ENCODE peak calls at places on chromosome 1, in nine cellular contexts. R is GM23248; Q is stimulated activated CD8-positive, alpha-beta memory T cell treated with anti-CD3 and anti-CD28 coated beads, Interleukin-12 subunit alpha, Interleukin-12 subunit beta, amount 100 ng/mL, for 1 hour; C is GM04504; A is CD4-positive, CD25-positive, alpha-beta regulatory T cell; P is MM.1S; T is CD8-positive, alpha-beta T cell; O is iPS DF 19.7; H is HCEC 1CT. X is an unnamed sample.

GRCh38 chr1:203368624-203369451 is 17.9 kb upstream of the FMOD start:
- DNase-seq in Q (no peak), O (no peak), P (peak), R (peak), H (peak), A (no peak), T (no peak), C (peak), X (no peak)

GRCh38 chr1:89451011-89451410 is 73.6 kb upstream of the LRRC8B start:
- DNase-seq in R (peak), T (no peak), H (peak), Q (no peak), P (peak), A (no peak), C (no peak), O (no peak), X (no peak)

GRCh38 chr1:178126790-178127189 is 32.9 kb downstream of the RASAL2 start:
- DNase-seq in Q (no peak), R (peak), T (no peak), O (no peak), P (no peak), H (peak), C (peak), A (no peak), X (no peak)

GRCh38 chr1:29793653-29794348 is 557.5 kb downstream of the PTPRU start:
- DNase-seq in A (no peak), T (no peak), P (no peak), Q (no peak), O (no peak), R (no peak), H (no peak), C (no peak), X (no peak)

GRCh38 chr1:225461533-225462428 is 33.9 kb upstream of the LBR start:
- DNase-seq in T (no peak), Q (no peak), O (no peak), P (no peak), H (no peak), C (no peak), R (peak), A (no peak), X (no peak)

GRCh38 chr1:55813619-55814018 is 598.5 kb upstream of the USP24 start:
- DNase-seq in T (no peak), Q (no peak), O (no peak), A (no peak), H (peak), R (peak), P (no peak), C (peak), X (no peak)

GRCh38 chr1:109089242-109090015 is 1.1 kb upstream of the TMEM167B start:
- DNase-seq in Q (no peak), O (peak), A (peak), R (peak), T (no peak), P (peak), C (no peak), H (peak), X (no peak)

GRCh38 chr1:228238461-228238860 is 30.6 kb downstream of the OBSCN start:
- DNase-seq in H (no peak), A (no peak), C (no peak), O (no peak), P (no peak), Q (no peak), R (no peak), T (no peak), X (no peak)

GRCh38 chr1:219372916-219373615 is 199.4 kb downstream of the LYPLAL1 start:
- DNase-seq in T (no peak), C (no peak), Q (no peak), R (no peak), P (no peak), O (no peak), A (no peak), H (no peak), X (no peak)

GRCh38 chr1:74763714-74764301 is 30.9 kb downstream of the TYW3 start:
- DNase-seq in A (no peak), O (no peak), H (no peak), T (no peak), C (no peak), R (peak), P (no peak), Q (no peak), X (no peak)

GRCh38 chr1:109399326-109399957 is 1.7 kb upstream of the SORT1 start:
- DNase-seq in P (peak), A (peak), R (peak), C (peak), Q (no peak), H (peak), T (no peak), O (no peak), X (peak)

GRCh38 chr1:218347316-218347712 is 2.2 kb downstream of the TGFB2 start:
- DNase-seq in Q (no peak), A (no peak), O (no peak), P (no peak), T (no peak), R (peak), C (no peak), H (no peak), X (no peak)

GRCh38 chr1:175206687-175207086 is 14.1 kb upstream of the KIAA0040 start:
- DNase-seq in Q (no peak), P (no peak), R (no peak), C (no peak), A (no peak), H (no peak), O (no peak), T (no peak), X (no peak)

GRCh38 chr1:119982006-119982405 is 85.7 kb upstream of the ADAM30 start:
- DNase-seq in T (no peak), R (peak), A (no peak), C (peak), Q (no peak), H (peak), O (no peak), P (no peak), X (no peak)

GRCh38 chr1:81305997-81306452 is 494.7 kb upstream of the ADGRL2 start:
- DNase-seq in H (peak), R (peak), Q (no peak), T (no peak), P (peak), C (peak), O (peak), A (no peak), X (no peak)

GRCh38 chr1:30610917-30611316 is 112.5 kb downstream of the MATN1 start:
- DNase-seq in R (no peak), H (no peak), C (no peak), O (no peak), Q (no peak), A (no peak), T (no peak), P (no peak), X (no peak)

GRCh38 chr1:90381598-90381997 is 335.5 kb downstream of the BARHL2 start:
- DNase-seq in P (no peak), R (no peak), O (no peak), T (no peak), Q (no peak), A (no peak), H (no peak), C (no peak), X (no peak)

GRCh38 chr1:168369655-168370054 is 89.0 kb downstream of the TBX19 start:
- DNase-seq in C (no peak), O (no peak), Q (no peak), P (no peak), R (no peak), A (no peak), T (no peak), H (no peak), X (no peak)

GRCh38 chr1:81505831-81506230 is 294.9 kb upstream of the ADGRL2 start:
- DNase-seq in O (no peak), Q (no peak), P (peak), T (no peak), C (no peak), A (no peak), H (no peak), R (no peak), X (no peak)